ENCODE peak calls at places on chromosome 7, in seven cellular contexts. T is psoas muscle, L is prostate gland, B is ovary, P is H1, D is left ventricle myocardium inferior, C is GM23338. M is an unnamed sample.

GRCh38 chr7:80434043-80434442 is 77.8 kb downstream of the GNAT3 start:
- DNase-seq in T (no peak), L (no peak), B (no peak), P (no peak), D (no peak), C (no peak), M (no peak)

GRCh38 chr7:80467069-80467468 is 44.8 kb downstream of the GNAT3 start:
- DNase-seq in T (no peak), L (no peak), B (no peak), P (no peak), D (no peak), C (no peak), M (no peak)

GRCh38 chr7:51188987-51189386 is 127.6 kb downstream of the COBL start:
- DNase-seq in T (no peak), L (no peak), B (no peak), P (no peak), D (no peak), C (no peak), M (no peak)

GRCh38 chr7:17769918-17770317 is 170.4 kb downstream of the SNX13 start:
- DNase-seq in T (peak; percentile 32), L (peak; percentile 61), B (peak; percentile 49), P (peak; percentile 59), D (peak; percentile 28), C (peak; percentile 87), M (peak; percentile 42)

GRCh38 chr7:1136841-1137516 is 23.0 kb downstream of the ZFAND2A start:
- DNase-seq in T (no peak), L (no peak), B (no peak), P (peak; percentile 52), D (no peak), C (peak; percentile 59), M (no peak)

GRCh38 chr7:130875265-130875741 is 141.3 kb upstream of the KLF14 start:
- DNase-seq in T (no peak), L (no peak), B (peak; percentile 63), P (peak; percentile 86), D (peak; percentile 47), C (peak; percentile 87), M (no peak)

GRCh38 chr7:149865437-149865836 is 8.3 kb upstream of the ATP6V0E2 start:
- DNase-seq in T (no peak), L (no peak), B (no peak), P (no peak), D (no peak), C (no peak), M (no peak)

GRCh38 chr7:7992502-7992901 is 23.9 kb downstream of the GLCCI1 start:
- DNase-seq in T (no peak), L (no peak), B (no peak), P (no peak), D (no peak), C (peak; percentile 57), M (no peak)

GRCh38 chr7:46387646-46388045 is 466.6 kb upstream of the IGFBP3 start:
- DNase-seq in T (no peak), L (no peak), B (no peak), P (no peak), D (no peak), C (no peak), M (no peak)

GRCh38 chr7:77246031-77246430 is 46.4 kb upstream of the FGL2 start:
- DNase-seq in T (no peak), L (no peak), B (no peak), P (no peak), D (no peak), C (no peak), M (no peak)

GRCh38 chr7:28573751-28574295 is 161.5 kb downstream of the CREB5 start:
- DNase-seq in T (no peak), L (peak; percentile 48), B (no peak), P (no peak), D (no peak), C (no peak), M (no peak)

GRCh38 chr7:107505362-107505761 is 35.5 kb downstream of the GPR22 start:
- DNase-seq in T (no peak), L (no peak), B (no peak), P (no peak), D (no peak), C (no peak), M (no peak)

GRCh38 chr7:30102281-30102680 is 32.5 kb upstream of the MTURN start:
- DNase-seq in T (no peak), L (no peak), B (no peak), P (no peak), D (no peak), C (no peak), M (no peak)

GRCh38 chr7:15571303-15571878 is 9.6 kb upstream of the AGMO start:
- DNase-seq in T (no peak), L (no peak), B (no peak), P (no peak), D (no peak), C (no peak), M (no peak)

GRCh38 chr7:2734084-2734601 is 46.1 kb downstream of the AMZ1 start:
- DNase-seq in T (no peak), L (no peak), B (peak; percentile 38), P (peak; percentile 42), D (no peak), C (no peak), M (no peak)

GRCh38 chr7:131131746-131132431 is 195.8 kb upstream of the MKLN1 start:
- DNase-seq in T (no peak), L (no peak), B (no peak), P (no peak), D (no peak), C (no peak), M (no peak)

DNA sequence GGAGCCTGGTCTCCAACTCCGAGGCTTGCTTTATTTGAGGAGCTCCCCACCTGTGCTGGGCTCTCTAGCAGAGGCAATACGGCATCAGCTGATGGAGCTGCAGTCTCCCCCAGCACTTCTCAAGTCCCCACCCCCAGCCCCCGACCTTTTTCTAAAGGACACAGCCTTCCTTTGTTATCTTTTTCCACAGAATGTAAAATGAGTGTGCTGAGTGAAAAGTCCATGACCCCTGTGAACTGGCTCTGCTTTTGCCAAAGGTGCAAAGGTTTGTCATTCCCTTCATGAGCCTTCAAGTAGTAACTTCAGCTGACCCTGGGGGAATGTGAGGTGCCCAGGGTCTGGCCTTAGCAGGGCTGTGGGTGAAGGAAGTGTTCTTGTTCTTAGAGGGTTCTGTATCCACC is 25.5 kb downstream of the LRRC4 start:
- DNase-seq in T (no peak), L (no peak), B (no peak), P (no peak), D (no peak), C (no peak), M (no peak)
- H3K27ac ChIP-seq in T (no peak overlapping the region), L (no peak overlapping the region), B (no peak overlapping the region), P (no peak overlapping the region), D (no peak overlapping the region), C (no peak overlapping the region), M (no peak overlapping the region)

GRCh38 chr7:66505009-66505408 is 123.7 kb upstream of the KCTD7 start:
- DNase-seq in T (no peak), L (no peak), B (peak; percentile 37), P (no peak), D (no peak), C (no peak), M (no peak)

GRCh38 chr7:66507764-66508296 is 120.9 kb upstream of the KCTD7 start:
- DNase-seq in T (no peak), L (no peak), B (no peak), P (no peak), D (no peak), C (no peak), M (no peak)

GRCh38 chr7:66503551-66504031 is 125.1 kb upstream of the KCTD7 start:
- DNase-seq in T (no peak), L (no peak), B (peak; percentile 32), P (no peak), D (no peak), C (no peak), M (no peak)

GRCh38 chr7:66504131-66504530 is 124.5 kb upstream of the KCTD7 start:
- DNase-seq in T (no peak), L (no peak), B (peak; percentile 21), P (no peak), D (no peak), C (no peak), M (no peak)

DNA sequence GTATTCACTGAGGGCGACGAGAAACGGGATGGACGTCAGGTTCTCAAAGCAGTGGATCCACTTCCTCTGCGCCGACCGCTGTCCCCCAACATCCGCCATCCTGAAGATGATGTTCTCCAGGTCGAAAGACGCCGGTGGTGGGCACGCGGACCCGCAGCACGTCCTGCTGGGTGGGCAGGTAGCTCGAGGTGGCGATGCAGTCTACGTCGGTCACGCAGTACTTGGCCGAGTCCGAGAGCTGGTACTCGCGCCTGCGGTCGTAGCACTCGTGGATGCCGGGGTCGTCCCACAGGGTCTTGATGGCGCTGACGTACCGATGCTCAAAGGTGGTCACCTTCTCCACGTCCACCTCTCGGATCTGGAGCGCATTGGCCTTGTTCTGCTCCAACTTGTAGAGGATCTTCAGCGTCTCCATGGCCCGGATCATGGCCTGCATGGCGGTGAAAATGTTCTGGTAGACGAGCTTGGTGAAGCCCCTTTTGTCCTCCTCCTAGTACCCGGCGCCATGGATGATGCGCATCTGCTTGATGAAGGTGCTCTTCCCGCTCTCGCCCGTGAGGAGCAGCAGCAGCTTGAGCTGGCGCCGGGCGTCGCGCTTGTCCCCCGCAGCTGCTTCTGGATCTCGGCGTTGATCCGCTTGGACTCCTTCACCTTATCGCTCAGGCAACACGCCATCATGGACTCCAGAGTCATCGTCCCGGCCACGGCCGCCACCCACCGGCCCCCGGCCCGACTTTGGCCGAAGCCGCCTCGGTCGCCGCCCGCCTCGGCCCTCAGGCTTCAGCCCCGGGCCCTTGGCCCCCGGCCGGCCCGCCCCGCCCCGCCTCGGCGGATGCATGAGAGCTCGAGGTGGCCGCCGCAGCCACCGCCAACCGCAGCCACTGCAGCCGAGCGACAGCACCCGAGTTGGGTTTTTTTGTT is 122.9 kb upstream of the KCTD7 start:
- DNase-seq in T (no peak), L (no peak), B (peak; percentile 44), P (no peak), D (no peak), C (no peak), M (no peak)
- H3K27ac ChIP-seq in T (no peak overlapping the region), L (no peak overlapping the region), B (no peak overlapping the region), P (no peak overlapping the region), D (no peak overlapping the region), C (no peak overlapping the region), M (no peak overlapping the region)

DNA sequence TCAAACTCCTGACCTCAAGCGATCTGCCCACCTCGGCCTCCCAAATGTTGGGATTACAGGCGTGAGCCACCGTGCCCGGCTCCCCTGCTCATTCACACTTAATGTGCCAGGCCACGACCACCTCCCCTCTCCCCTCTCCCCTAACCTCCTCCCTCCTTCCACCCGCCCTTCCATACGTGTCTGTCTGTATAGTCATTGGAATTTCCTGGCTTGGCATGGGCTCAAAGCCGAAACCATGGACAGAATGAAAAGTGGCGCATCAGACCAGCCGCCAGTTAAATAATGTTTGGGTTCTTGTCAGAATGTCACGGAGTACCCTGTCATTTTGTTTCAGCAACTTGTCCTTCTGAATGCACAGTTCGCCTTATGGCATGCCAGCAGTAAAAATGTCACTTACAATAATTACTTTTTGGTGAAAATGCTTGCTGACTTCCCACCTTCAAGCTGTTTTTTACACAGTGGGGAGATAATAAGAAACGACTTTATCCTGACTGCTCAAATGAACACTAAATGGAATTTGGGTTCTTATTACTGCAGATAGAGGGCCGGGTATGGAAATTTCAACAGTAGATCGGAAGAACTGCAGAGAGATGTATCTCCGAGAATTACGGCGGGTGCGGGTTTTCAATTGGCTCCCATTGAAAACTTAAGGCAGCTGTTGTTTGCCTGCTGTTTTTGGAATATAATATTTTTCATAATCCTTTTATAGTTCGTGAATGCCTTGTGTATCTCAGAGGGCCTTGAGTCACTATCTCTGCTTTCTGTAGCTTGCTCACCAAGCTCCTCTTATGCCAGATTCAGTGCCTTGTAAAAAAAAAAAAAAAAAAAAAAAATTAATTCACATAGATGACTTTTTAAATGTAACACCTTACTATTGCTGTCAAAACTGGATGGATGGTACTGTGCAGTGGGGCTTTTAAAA is 65.5 kb upstream of the SH2B2 start:
- DNase-seq in T (no peak), L (no peak), B (no peak), P (no peak), D (no peak), C (no peak), M (peak; percentile 26)
- H3K27ac ChIP-seq in T (no peak overlapping the region), L (no peak overlapping the region), B (peak overlapping the region; percentile 7), P (no peak overlapping the region), D (no peak overlapping the region), C (no peak overlapping the region), M (peak overlapping the region; percentile 75)

GRCh38 chr7:5695709-5696345 is 85.6 kb downstream of the RNF216 start:
- DNase-seq in T (no peak), L (no peak), B (peak; percentile 74), P (no peak), D (no peak), C (no peak), M (peak; percentile 70)
- H3K27ac ChIP-seq in T (peak overlapping the region; percentile 77), L (peak overlapping the region; percentile 69), B (peak overlapping the region; percentile 71), P (no peak overlapping the region), D (peak overlapping the region; percentile 92), C (peak overlapping the region; percentile 10), M (peak overlapping the region; percentile 99)

M was measured in AG04450.